ENCODE peak calls at places on chromosomes 2 and 18, in seven cellular contexts. I is NB4, R is fibroblast of lung, N is PC-9, A is retinal pigment epithelial cell, H is BE2C, M is psoas muscle. B is an unnamed sample.
A peak's percentile ranks its signal among the peaks of the same experiment; 100 is the strongest.

GRCh38 chr2:239114616-239115265 is 266.9 kb downstream of the TWIST2 start:
- DNase-seq in I (peak; percentile 74), R (no peak), N (no peak), A (no peak), H (no peak), M (no peak), B (no peak)

GRCh38 chr18:79062806-79063205 is 6.4 kb upstream of the ATP9B start:
- DNase-seq in I (no peak), R (no peak), N (peak; percentile 61), A (no peak), H (no peak), M (no peak), B (no peak)

GRCh38 chr18:37764526-37764925 is 198.9 kb upstream of the CELF4 start:
- DNase-seq in I (no peak), R (no peak), N (no peak), A (no peak), H (no peak), M (no peak), B (no peak)

GRCh38 chr2:235054497-235054896 is 102.7 kb downstream of the SH3BP4 start:
- DNase-seq in I (no peak), R (peak; percentile 42), N (no peak), A (no peak), H (no peak), M (no peak), B (no peak)

GRCh38 chr2:235050992-235051351 is 99.2 kb downstream of the SH3BP4 start:
- DNase-seq in I (peak; percentile 54), R (peak; percentile 94), N (peak; percentile 97), A (peak; percentile 84), H (peak; percentile 97), M (peak; percentile 91), B (no peak)

GRCh38 chr2:156999657-157000056 is 257.8 kb upstream of the GALNT5 start:
- DNase-seq in I (no peak), R (no peak), N (no peak), A (no peak), H (no peak), M (no peak), B (no peak)

GRCh38 chr2:62727876-62728566 is 22.5 kb downstream of the EHBP1 start:
- DNase-seq in I (no peak), R (no peak), N (no peak), A (no peak), H (no peak), M (no peak), B (no peak)

GRCh38 chr2:158969717-158970521 is 1.5 kb downstream of the TANC1 start:
- DNase-seq in I (peak; percentile 12), R (peak; percentile 45), N (peak; percentile 21), A (no peak), H (peak; percentile 33), M (peak; percentile 53), B (no peak)

GRCh38 chr2:119760237-119760807 is 600 bp downstream of the PTPN4 start:
- DNase-seq in I (no peak), R (no peak), N (no peak), A (no peak), H (no peak), M (no peak), B (no peak)

GRCh38 chr2:232994446-232994845 is 18.6 kb downstream of the NGEF start:
- DNase-seq in I (no peak), R (no peak), N (no peak), A (no peak), H (no peak), M (no peak), B (no peak)

GRCh38 chr18:10843533-10843932 is 305.8 kb downstream of the PIEZO2 start:
- DNase-seq in I (no peak), R (no peak), N (no peak), A (no peak), H (no peak), M (no peak), B (no peak)

GRCh38 chr18:57004366-57005121 is 142.3 kb upstream of the BOD1L2 start:
- DNase-seq in I (peak; percentile 63), R (peak; percentile 71), N (no peak), A (peak; percentile 3), H (no peak), M (no peak), B (peak; percentile 58)

GRCh38 chr2:73238149-73238548 is 4.0 kb downstream of the CCT7 start:
- DNase-seq in I (no peak), R (no peak), N (no peak), A (no peak), H (no peak), M (no peak), B (no peak)

GRCh38 chr2:219453691-219454131 is 19.1 kb downstream of the SPEG start:
- DNase-seq in I (no peak), R (peak; percentile 98), N (peak; percentile 59), A (no peak), H (peak; percentile 97), M (peak; percentile 78), B (no peak)

GRCh38 chr2:132916219-132916618 is 246.2 kb upstream of the LYPD1 start:
- DNase-seq in I (no peak), R (no peak), N (no peak), A (no peak), H (no peak), M (no peak), B (no peak)

GRCh38 chr2:164667566-164667965 is 46.3 kb upstream of the GRB14 start:
- DNase-seq in I (no peak), R (peak; percentile 58), N (no peak), A (no peak), H (no peak), M (no peak), B (no peak)

GRCh38 chr2:212926948-212927347 is 224.5 kb downstream of the IKZF2 start:
- DNase-seq in I (no peak), R (no peak), N (no peak), A (no peak), H (no peak), M (peak; percentile 63), B (no peak)

GRCh38 chr2:175111200-175111657 is 56.8 kb downstream of the ATF2 start:
- DNase-seq in I (peak; percentile 64), R (peak; percentile 39), N (no peak), A (peak; percentile 4), H (no peak), M (no peak), B (peak; percentile 34)

GRCh38 chr2:21333249-21333648 is 209.5 kb downstream of the TDRD15 start:
- DNase-seq in I (no peak), R (no peak), N (no peak), A (no peak), H (no peak), M (no peak), B (no peak)

GRCh38 chr2:219243291-219243761 is 1.9 kb downstream of the GLB1L start:
- DNase-seq in I (no peak), R (no peak), N (no peak), A (no peak), H (no peak), M (no peak), B (no peak)

GRCh38 chr2:223273995-223274394 is 222.0 kb downstream of the KCNE4 start:
- DNase-seq in I (no peak), R (no peak), N (no peak), A (no peak), H (no peak), M (no peak), B (no peak)

GRCh38 chr2:96143848-96144480 is 1.3 kb downstream of the DUSP2 start:
- DNase-seq in I (peak; percentile 58), R (no peak), N (peak; percentile 49), A (no peak), H (no peak), M (peak; percentile 54), B (no peak)

GRCh38 chr18:55577812-55578539 is 10.0 kb downstream of the TCF4 start:
- DNase-seq in I (peak; percentile 4), R (no peak), N (no peak), A (no peak), H (peak; percentile 41), M (no peak), B (no peak)
- TF ChIP-seq CTCF in I (no peak), R (no peak), N (no peak), A (no peak), H (peak; percentile 54), M (peak; percentile 27), B (no peak)

DNA sequence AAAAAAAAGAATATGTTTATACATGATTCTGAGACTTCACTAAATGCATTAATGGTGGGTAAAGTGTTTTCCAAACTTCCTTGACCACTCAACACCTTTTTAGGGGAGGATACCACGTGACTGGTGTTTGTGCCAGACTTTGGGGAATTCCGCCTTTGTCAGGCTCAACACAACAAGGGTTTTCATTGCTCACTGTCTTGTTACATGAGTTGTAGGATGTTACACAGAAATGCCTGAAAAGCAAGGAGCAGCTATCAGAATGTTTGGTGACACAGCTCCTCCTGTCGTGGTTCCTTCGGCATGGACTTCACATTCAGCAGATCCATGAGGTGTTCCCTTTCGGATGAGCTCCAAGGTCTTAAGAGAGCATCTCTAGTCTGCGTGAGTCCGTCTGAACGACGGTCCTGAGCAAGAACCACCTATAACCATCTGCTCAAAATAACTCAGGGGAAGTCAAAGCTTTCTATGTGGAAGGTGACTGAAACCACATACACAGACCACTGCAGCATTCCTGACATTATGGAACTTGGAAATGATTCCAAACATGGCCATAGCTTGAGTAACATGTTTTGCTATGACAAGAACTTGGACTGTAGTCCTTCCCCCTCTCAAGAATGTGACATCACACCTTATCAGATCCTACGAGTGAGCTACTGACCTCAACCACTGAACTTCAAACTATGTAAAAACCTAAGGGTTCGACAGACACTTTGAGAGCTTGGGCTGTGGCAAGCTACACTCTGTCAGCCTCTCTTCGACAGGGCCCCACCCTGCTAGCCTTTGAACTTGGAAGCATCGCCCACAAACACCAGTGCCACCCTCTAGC is 57.5 kb downstream of the MCFD2 start:
- DNase-seq in I (no peak), R (peak; percentile 99), N (peak; percentile 41), A (peak; percentile 82), H (no peak), M (no peak), B (no peak)
- TF ChIP-seq CTCF in I (no peak), R (no peak), N (no peak), A (no peak), H (no peak), M (no peak), B (no peak)

GRCh38 chr2:142170847-142171246 is 40.0 kb upstream of the LRP1B start:
- DNase-seq in I (no peak), R (no peak), N (no peak), A (no peak), H (no peak), M (no peak), B (no peak)

GRCh38 chr2:142165790-142166189 is 35.0 kb upstream of the LRP1B start:
- DNase-seq in I (peak; percentile 85), R (peak; percentile 49), N (peak; percentile 5), A (no peak), H (peak; percentile 66), M (no peak), B (peak; percentile 12)
- TF ChIP-seq CTCF in I (peak; percentile 53), R (peak; percentile 48), N (peak; percentile 53), A (peak; percentile 67), H (peak; percentile 64), M (no peak), B (peak; percentile 25)

DNA sequence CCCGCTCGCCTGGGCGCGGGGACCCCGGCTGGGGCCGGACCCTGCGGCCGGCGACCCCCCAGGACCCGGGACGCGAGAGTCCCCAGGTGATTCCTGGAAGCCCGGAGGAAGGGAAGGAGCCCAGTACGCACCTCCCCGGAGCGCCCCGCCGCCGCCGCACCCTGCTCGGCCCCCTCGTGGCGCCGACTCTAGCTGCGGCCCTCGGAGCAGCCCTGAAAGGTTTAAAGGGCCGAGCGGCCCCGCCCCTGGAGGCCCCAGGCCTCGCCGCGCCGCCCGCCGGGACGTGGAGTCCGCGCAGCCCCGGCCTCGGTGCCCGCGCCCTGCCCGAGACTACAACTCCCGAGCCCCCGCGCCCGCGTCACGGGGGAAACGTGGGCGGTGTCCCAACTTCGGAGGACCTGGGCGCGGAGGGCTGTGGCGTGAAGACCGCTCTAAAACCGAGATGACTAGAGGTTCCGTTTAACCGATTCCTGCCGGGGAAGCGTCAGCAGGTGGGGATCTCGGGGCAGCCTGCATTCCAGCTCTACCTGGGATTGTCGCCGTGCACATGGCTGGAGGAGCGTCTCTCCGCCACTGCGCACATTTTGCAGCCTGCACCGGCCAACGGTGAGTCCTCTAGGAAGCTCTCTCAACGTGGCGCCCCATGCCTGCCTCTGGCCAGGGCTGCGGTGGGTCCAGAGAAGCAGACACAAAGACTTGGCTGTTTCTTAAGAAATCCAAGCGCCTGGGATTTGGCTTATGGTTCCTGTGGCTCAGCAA is at the start of gene TMEM150A:
- DNase-seq in I (peak; percentile 96), R (peak; percentile 85), N (peak; percentile 90), A (no peak), H (peak; percentile 85), M (peak; percentile 98), B (peak; percentile 93)
- TF ChIP-seq CTCF in I (no peak), R (no peak), N (no peak), A (no peak), H (no peak), M (peak; percentile 48), B (peak; percentile 30)